ENCODE peak calls at places on chromosomes 16 and 17, in four cellular contexts. E, F, D and G are unnamed samples. For H4K20me1 and H3K9me2, the result is how much of the 10 kb centered on the place peaks cover.

GRCh38 chr17:64580384-64581307 is 73.9 kb downstream of the CEP95 start:
- DNase-seq in F (no peak), D (no peak), E (no peak), G (no peak)

GRCh38 chr17:42456223-42457106 is 2.2 kb upstream of the ATP6V0A1 start:
- DNase-seq in F (no peak), E (no peak), D (peak), G (no peak)

GRCh38 chr16:66605177-66605999 is 884 bp downstream of the CMTM3 start:
- DNase-seq in D (no peak), E (no peak), F (peak), G (peak)

GRCh38 chr16:86768231-86768791 is 190.0 kb downstream of the FOXL1 start:
- DNase-seq in F (no peak), E (no peak), D (no peak), G (no peak)

GRCh38 chr17:7703584-7704574 is 1.1 kb upstream of the EFNB3 start:
- DNase-seq in D (no peak), F (no peak), E (no peak), G (no peak)

GRCh38 chr17:49035470-49036269 is 38.5 kb downstream of the IGF2BP1 start:
- DNase-seq in E (peak), D (peak), F (peak), G (peak)

GRCh38 chr16:17261197-17261858 is 209.4 kb downstream of the XYLT1 start:
- DNase-seq in F (no peak), D (peak), E (no peak), G (no peak)

GRCh38 chr16:10070591-10070990 is 111.6 kb downstream of the GRIN2A start:
- DNase-seq in E (no peak), D (no peak), F (no peak), G (no peak)

GRCh38 chr17:41140360-41141132 is at the start of gene KRTAP4-6:
- DNase-seq in D (no peak), E (no peak), F (peak), G (peak)

GRCh38 chr16:80938035-80938927 is 68.4 kb downstream of the CMC2 start:
- DNase-seq in F (peak), E (peak), D (no peak), G (peak)

GRCh38 chr17:44354582-44355309 is 8.9 kb downstream of the FAM171A2 start:
- DNase-seq in F (no peak), E (no peak), D (no peak), G (no peak)

GRCh38 chr16:4218202-4218601 is 23.7 kb downstream of the SRL start:
- DNase-seq in F (no peak), D (no peak), E (no peak), G (peak)

GRCh38 chr17:8581002-8581658 is 49.4 kb downstream of the MYH10 start:
- DNase-seq in D (no peak), E (no peak), F (no peak), G (no peak)

GRCh38 chr16:27543801-27544200 is 5.9 kb downstream of the GTF3C1 start:
- DNase-seq in E (no peak), F (no peak), D (no peak), G (no peak)

GRCh38 chr16:22898874-22899348 is 84.9 kb downstream of the HS3ST2 start:
- DNase-seq in F (peak), D (peak), E (peak), G (peak)

GRCh38 chr17:491086-492014 is 138.7 kb upstream of the RPH3AL start:
- DNase-seq in D (no peak), F (no peak), E (no peak), G (no peak)

GRCh38 chr16:59108374-59108773 is 374.3 kb upstream of the GOT2 start:
- DNase-seq in D (no peak), F (no peak), E (no peak), G (no peak)

GRCh38 chr16:22210285-22210684 is 4.2 kb downstream of the EEF2K start:
- DNase-seq in D (peak), F (no peak), E (no peak), G (no peak)

GRCh38 chr16:12157510-12158093 is 181.1 kb downstream of the SNX29 start:
- DNase-seq in E (no peak), F (peak), D (no peak), G (peak)

GRCh38 chr16:53744449-53744848 is 40.5 kb downstream of the FTO start:
- DNase-seq in F (peak), D (no peak), E (no peak), G (peak)

GRCh38 chr17:51613255-51613654 is 352.9 kb downstream of the UTP18 start:
- DNase-seq in F (no peak), E (no peak), D (no peak), G (no peak)

GRCh38 chr17:77465358-77466041 is 324.7 kb downstream of the SEC14L1 start:
- DNase-seq in F (peak), D (peak), E (no peak), G (no peak)
- H4K20me1 ChIP-seq in F (under half), D (under half), E (under half), G (half or more)

GRCh38 chr16:29000019-29000418 is 15.2 kb downstream of the LAT start:
- DNase-seq in E (no peak), D (no peak), F (no peak), G (no peak)
- H3K9me2 ChIP-seq in E (under half), D (under half), F (under half), G (under half)

GRCh38 chr16:2487903-2488531 is 13.1 kb downstream of the TBC1D24 start:
- DNase-seq in F (no peak), D (no peak), E (no peak), G (no peak)

GRCh38 chr16:2487517-2487842 is 12.6 kb downstream of the TBC1D24 start:
- DNase-seq in D (no peak), F (no peak), E (no peak), G (no peak)

GRCh38 chr16:2492292-2492691 is 17.4 kb downstream of the TBC1D24 start:
- DNase-seq in D (no peak), F (no peak), E (no peak), G (no peak)

GRCh38 chr16:2489581-2489980 is 14.7 kb downstream of the TBC1D24 start:
- DNase-seq in E (no peak), F (no peak), D (no peak), G (no peak)

DNA sequence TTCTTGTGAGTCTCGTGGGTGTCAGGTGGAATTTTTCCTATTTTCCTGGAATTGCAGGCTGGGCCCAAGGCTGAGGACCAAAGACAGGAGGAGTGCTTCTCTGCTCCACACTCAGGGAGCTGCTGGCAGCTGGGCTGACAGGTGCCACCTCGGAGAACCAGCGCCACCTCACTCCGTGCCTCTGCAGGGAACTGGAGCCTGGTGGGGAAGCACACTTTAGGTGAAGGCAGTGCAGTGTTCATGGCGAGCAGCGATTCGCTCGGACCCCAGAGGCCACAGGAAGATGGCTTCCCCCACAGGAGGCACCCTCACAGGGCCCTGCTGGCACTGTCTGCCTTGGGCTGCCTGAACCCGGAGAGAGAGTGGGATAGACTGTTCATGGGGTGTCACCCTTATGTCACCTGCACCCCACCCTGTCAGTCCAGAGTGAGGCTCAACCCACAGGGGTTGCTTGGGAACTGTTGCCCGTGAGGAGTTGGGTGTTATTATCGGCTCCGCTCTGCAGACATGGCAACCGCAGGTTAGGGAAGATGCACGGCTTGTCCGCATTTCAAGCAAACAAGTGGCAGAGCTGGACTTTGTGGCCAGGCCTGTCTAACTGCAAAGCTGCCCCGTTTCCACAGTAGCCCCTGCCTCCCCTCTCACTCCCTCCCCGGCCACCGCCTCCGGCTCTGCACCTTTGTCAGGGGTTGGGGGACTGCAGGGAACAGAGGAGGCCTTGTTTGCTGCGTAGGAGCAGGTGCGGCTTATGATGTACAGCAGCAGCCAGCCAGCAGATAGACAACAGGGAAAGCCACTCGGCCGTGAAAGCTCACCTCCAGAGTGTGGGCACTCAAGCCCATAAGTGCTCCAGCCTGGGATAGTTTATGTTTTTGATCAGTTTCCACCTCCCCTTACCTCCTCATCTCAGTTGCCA is 15.5 kb downstream of the TBC1D24 start:
- DNase-seq in D (no peak), F (no peak), E (no peak), G (no peak)
- H4K20me1 ChIP-seq in D (under half), F (under half), E (under half), G (under half)

DNA sequence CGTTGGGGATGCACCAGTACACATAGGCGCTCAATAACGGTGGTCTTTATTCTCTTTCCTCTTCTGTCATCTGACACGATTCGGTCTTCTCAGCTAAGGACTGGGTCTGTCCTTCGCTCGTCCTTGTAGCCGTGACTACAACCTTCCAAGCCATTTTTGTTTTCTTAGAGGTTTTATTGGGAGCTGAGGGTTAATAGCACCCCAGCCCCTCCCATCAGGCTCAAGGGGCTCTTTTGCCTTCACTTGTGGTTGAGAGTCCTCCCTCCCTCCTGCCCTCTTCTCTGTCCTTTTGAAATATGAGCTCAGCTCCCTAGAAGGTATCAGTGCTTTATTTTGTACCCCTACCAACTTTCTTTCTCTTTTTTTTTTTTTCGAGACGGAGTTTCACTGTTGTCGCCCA is 24.7 kb downstream of the SOCS3 start:
- DNase-seq in F (no peak), E (no peak), D (no peak), G (no peak)
- H3K9me2 ChIP-seq in F (under half), E (under half), D (under half), G (under half)

DNA sequence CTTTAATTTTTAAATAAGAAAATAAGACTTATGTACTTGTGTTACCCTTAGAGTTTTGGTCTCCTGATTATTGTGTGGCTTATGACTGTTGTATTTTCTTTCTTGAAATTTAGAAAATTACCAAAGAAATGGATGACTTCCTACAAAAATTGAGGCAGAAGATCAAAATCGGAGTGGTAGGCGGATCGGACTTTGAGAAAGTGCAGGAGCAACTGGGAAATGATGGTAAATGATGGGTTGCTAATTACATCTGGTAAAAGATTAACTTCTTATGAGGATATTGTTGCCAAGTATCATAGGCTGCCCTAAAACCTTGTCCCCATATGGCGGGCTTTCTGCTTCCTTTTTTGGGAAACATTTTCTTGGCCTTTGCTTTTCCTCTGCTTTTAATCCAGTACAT is 4.0 kb downstream of the PMM2 start:
- DNase-seq in E (no peak), F (no peak), D (no peak), G (no peak)
- H4K20me1 ChIP-seq in E (under half), F (under half), D (under half), G (half or more)

DNA sequence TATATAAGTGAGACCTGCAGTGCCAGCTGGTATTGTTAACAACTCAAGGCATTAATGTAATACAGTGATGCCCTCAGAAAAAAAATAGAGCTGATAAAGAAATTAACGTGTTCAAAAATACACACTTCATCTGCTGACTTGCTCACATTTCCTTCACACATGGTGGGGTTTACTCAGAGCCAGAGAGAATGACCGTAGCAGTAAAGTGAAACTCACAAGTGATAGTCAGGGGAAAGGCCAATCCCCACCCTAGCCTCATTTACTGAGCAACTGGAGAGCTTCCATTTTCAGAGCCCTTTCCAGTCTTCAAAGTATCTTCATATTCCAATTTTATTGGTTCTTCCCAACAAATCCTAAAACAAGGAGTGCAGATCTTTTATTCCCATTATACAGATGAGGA is 74.0 kb upstream of the HLF start:
- DNase-seq in D (no peak), E (no peak), F (no peak), G (no peak)
- H3K9me2 ChIP-seq in D (under half), E (under half), F (under half), G (under half)

DNA sequence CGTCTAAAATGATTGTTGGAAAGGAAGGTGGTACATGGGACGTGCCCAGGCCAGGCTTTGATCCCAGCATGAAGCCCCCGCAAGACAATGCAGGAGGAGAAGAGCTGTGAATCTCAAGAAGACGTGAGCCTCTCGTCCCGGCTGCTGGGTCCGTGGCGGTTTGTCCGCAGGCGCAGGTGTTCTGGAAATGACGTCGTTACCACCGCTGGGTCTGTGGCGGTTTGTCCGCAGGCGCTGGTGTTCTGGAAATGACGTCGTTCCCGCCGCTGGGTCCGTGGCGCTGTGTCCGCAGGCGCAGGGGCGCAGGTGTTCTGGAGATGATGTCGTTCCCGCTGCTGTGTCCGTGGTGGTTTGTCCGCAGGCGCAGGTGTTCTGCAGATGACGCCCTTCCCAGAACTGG is 14.1 kb downstream of the SPG7 start:
- DNase-seq in F (no peak), E (no peak), D (no peak), G (no peak)
- H4K20me1 ChIP-seq in F (under half), E (under half), D (under half), G (under half)

DNA sequence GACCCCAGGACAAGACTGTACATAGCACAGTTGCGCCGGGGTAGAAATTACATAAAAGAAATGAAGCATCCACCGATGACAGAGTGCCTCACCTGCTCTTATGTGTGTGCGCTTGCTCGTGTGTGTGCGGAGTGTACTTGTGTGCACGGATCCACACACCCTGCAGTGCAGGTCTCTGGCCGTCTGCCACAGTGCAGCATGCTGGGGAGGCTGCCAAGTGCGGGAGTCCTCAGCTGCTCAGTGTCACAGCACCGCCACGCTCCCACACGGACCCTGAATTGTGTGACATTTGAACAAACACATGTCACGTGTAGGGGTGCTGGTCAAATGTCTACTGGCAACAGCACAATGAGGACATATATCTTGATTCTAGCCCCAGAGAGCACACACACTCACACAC is 243.1 kb upstream of the MYOCD start:
- DNase-seq in D (no peak), E (no peak), F (no peak), G (no peak)
- H3K9me2 ChIP-seq in D (under half), E (under half), F (under half), G (under half)

GRCh38 chr17:75168998-75169397 is 13.8 kb downstream of the SUMO2 start:
- DNase-seq in E (no peak), F (no peak), D (no peak), G (no peak)
- H4K20me1 ChIP-seq in E (under half), F (under half), D (under half), G (under half)

GRCh38 chr17:55969577-55969976 is 183.7 kb upstream of the ANKFN1 start:
- DNase-seq in F (no peak), D (no peak), E (no peak), G (no peak)
- H3K9me2 ChIP-seq in F (under half), D (under half), E (under half), G (under half)